ENCODE peak calls at places on chromosomes 2 and 18, in seven cellular contexts. O is CD4-positive, alpha-beta T cell; V is GM13976; K is spleen; Q is GM10248; R is NCI-H1436; G is RPMI7951. B is an unnamed sample.

GRCh38 chr2:194223173-194223670 is 1433.8 kb upstream of the SLC39A10 start:
- DNase-seq in O (no peak), V (no peak), K (no peak), Q (no peak), R (no peak), G (no peak), B (no peak)

GRCh38 chr18:48934708-48935432 is 15.9 kb downstream of the SMAD7 start:
- DNase-seq in O (no peak), V (peak), K (peak), Q (peak), R (no peak), G (peak), B (no peak)

GRCh38 chr2:2743164-2743571 is 412.1 kb upstream of the MYT1L start:
- DNase-seq in O (no peak), V (no peak), K (peak), Q (no peak), R (peak), G (peak), B (no peak)

GRCh38 chr18:10343778-10344177 is 110.7 kb upstream of the APCDD1 start:
- DNase-seq in O (no peak), V (no peak), K (no peak), Q (no peak), R (no peak), G (no peak), B (no peak)

GRCh38 chr2:219508933-219509779 is 5.1 kb upstream of the ASIC4 start:
- DNase-seq in O (no peak), V (no peak), K (no peak), Q (no peak), R (no peak), G (no peak), B (no peak)

GRCh38 chr2:239676716-239677454 is 276.1 kb upstream of the HDAC4 start:
- DNase-seq in O (no peak), V (no peak), K (no peak), Q (no peak), R (no peak), G (no peak), B (peak)

GRCh38 chr2:226791487-226792081 is 8.0 kb downstream of the IRS1 start:
- DNase-seq in O (peak), V (peak), K (peak), Q (peak), R (peak), G (peak), B (peak)

GRCh38 chr2:155643056-155643775 is 689.3 kb downstream of the NR4A2 start:
- DNase-seq in O (no peak), V (no peak), K (no peak), Q (no peak), R (no peak), G (no peak), B (no peak)

GRCh38 chr18:13245481-13246000 is 27.0 kb downstream of the LDLRAD4 start:
- DNase-seq in O (no peak), V (no peak), K (peak), Q (no peak), R (no peak), G (no peak), B (peak)

GRCh38 chr2:218074031-218074430 is 5.0 kb downstream of the RUFY4 start:
- DNase-seq in O (no peak), V (peak), K (peak), Q (peak), R (no peak), G (peak), B (peak)

GRCh38 chr2:45982096-45982495 is 315.1 kb upstream of the EPAS1 start:
- DNase-seq in O (no peak), V (no peak), K (no peak), Q (no peak), R (no peak), G (no peak), B (no peak)

GRCh38 chr18:28034567-28034966 is 142.4 kb downstream of the CDH2 start:
- DNase-seq in O (no peak), V (no peak), K (no peak), Q (no peak), R (no peak), G (no peak), B (no peak)

GRCh38 chr18:13035249-13035914 is 44.2 kb downstream of the CEP192 start:
- DNase-seq in O (no peak), V (no peak), K (no peak), Q (no peak), R (no peak), G (peak), B (no peak)

GRCh38 chr2:121866789-121867188 is 111.3 kb downstream of the TSN start:
- DNase-seq in O (no peak), V (no peak), K (no peak), Q (no peak), R (no peak), G (no peak), B (no peak)

GRCh38 chr2:39469807-39470206 is 32.7 kb upstream of the MAP4K3 start:
- DNase-seq in O (no peak), V (peak), K (no peak), Q (peak), R (no peak), G (peak), B (no peak)

GRCh38 chr2:32965523-32966171 is 18.9 kb downstream of the LTBP1 start:
- DNase-seq in O (no peak), V (no peak), K (no peak), Q (no peak), R (no peak), G (no peak), B (no peak)

GRCh38 chr2:202449344-202449743 is 73.2 kb downstream of the BMPR2 start:
- DNase-seq in O (no peak), V (no peak), K (no peak), Q (no peak), R (no peak), G (no peak), B (no peak)

GRCh38 chr18:62206593-62206992 is 19.5 kb downstream of the RELCH start:
- DNase-seq in O (no peak), V (no peak), K (no peak), Q (no peak), R (no peak), G (no peak), B (no peak)

GRCh38 chr2:23697676-23698075 is 229.2 kb downstream of the ATAD2B start:
- DNase-seq in O (no peak), V (no peak), K (no peak), Q (no peak), R (no peak), G (no peak), B (peak)

GRCh38 chr2:236054661-236055060 is 113.5 kb downstream of the GBX2 start:
- DNase-seq in O (no peak), V (no peak), K (no peak), Q (no peak), R (no peak), G (no peak), B (peak)

B was measured in mesenteric fat pad.